ENCODE peak calls at places on chromosome 11, in five cellular contexts. V, K, U, A and D are unnamed samples. For H3K4me1, the result is how much of the 10 kb centered on the place peaks cover.

GRCh38 chr11:128784059-128784804 is 82.9 kb downstream of the KCNJ1 start:
- DNase-seq in V (no peak), A (no peak), K (no peak), U (no peak), D (no peak)

GRCh38 chr11:59668188-59668949 is 468 bp downstream of the PATL1 start:
- DNase-seq in V (peak), U (peak), A (peak), K (peak), D (peak)

GRCh38 chr11:113904379-113905101 is at the start of gene HTR3B:
- DNase-seq in K (no peak), U (no peak), V (no peak), A (no peak), D (no peak)

GRCh38 chr11:57763568-57763967 is 2.0 kb downstream of the CTNND1 start:
- DNase-seq in V (no peak), U (no peak), A (no peak), K (no peak), D (no peak)

GRCh38 chr11:84890706-84891105 is 736.4 kb downstream of the DLG2 start:
- DNase-seq in K (no peak), V (no peak), A (no peak), U (no peak), D (no peak)

GRCh38 chr11:121553806-121554205 is 101.0 kb upstream of the SORL1-AS1 start:
- DNase-seq in A (no peak), U (peak), K (peak), V (peak), D (no peak)

GRCh38 chr11:2547806-2548205 is 103.0 kb downstream of the KCNQ1 start:
- DNase-seq in A (no peak), K (peak), V (peak), U (no peak), D (no peak)

GRCh38 chr11:1923201-1923956 is 3.9 kb downstream of the TNNT3 start:
- DNase-seq in A (no peak), V (peak), U (no peak), K (no peak), D (no peak)

GRCh38 chr11:2775083-2775625 is 75.4 kb upstream of the KCNQ1OT1 start:
- DNase-seq in U (peak), K (no peak), V (peak), A (peak), D (no peak)

DNA sequence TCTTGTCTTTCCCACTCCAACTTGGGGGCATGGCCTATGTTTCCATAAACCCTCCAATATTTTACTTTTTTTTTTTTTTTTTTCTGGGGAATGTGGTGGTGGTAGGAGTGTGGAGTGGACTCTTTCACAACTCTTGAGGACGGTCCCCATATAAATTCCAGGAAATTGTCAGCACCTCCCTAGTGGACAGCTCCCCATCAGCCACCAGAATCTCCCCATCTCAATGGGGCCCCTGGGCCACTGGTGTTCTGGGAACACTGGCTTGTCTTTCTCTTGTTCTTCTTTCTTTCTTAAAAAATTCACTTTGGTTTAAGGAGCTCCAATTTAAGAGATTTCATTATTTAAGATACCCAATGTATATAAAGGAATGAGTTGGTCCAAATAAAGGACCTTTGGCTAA is 74.1 kb downstream of the ADM start:
- DNase-seq in A (no peak), V (no peak), U (no peak), K (no peak), D (no peak)
- TF ChIP-seq POLR2A in A (no peak), V (no peak), U (no peak), K (no peak), D (no peak)

GRCh38 chr11:9203715-9204311 is 61.3 kb downstream of the DENND5A start:
- DNase-seq in U (no peak), V (no peak), A (no peak), K (no peak), D (no peak)
- TF ChIP-seq CTCF in U (no peak), V (peak), A (no peak), K (peak), D (no peak)

GRCh38 chr11:73380897-73381410 is 4.8 kb downstream of the RELT start:
- DNase-seq in K (no peak), V (no peak), U (no peak), A (no peak), D (no peak)
- H3K4me1 ChIP-seq in K (under half), V (under half), U (under half), A (under half), D (under half)

DNA sequence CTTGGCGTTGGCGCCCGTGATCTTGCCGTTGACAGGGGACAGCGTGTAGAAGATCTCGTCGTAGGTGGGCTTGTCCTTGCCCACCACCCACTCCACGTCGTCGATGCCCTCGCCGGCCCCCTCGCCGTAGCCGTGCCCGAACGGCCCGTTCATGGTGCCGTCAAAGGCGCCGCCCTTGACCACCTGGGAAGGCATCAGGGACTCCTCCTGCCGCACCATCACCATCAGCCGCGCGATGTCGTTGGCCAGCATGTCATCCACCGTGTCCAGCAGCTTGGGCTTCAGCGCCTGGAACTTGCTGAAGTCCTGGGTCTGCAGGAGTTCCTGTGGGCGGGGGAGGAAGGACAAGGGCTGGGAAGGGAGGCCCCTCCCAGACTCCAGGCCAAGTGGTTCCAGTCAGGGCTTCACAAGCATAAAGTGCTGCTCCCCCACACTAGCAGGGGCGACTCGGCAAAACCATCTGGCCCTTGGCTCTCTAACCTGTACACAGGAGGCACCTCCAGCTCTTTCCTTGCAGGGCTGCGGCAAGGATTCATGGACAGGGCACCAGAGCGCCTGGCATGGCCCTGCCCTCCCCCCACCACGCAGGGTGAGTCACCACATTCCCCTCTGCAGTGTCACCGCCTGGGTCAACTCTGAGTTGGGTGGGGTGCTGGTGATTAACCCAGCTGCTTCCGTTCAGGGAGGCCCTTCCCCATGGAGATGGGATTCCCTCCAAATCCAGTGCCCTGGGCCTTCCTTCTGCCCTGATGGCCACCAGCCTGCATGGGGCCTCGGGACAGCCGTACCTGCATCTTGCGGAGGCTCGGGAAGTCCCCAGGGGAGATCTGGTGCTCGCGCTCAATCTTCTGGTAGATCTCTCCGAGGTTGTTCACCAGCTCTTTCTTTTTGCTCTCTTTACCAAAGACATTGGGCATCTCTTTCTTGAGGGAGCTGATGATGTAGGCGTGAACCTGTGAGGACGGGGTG is 10.4 kb upstream of the CDC42BPG start:
- DNase-seq in V (no peak), A (peak), U (peak), K (peak), D (no peak)
- TF ChIP-seq POLR2A in V (no peak), A (no peak), U (no peak), K (peak), D (no peak)

DNA sequence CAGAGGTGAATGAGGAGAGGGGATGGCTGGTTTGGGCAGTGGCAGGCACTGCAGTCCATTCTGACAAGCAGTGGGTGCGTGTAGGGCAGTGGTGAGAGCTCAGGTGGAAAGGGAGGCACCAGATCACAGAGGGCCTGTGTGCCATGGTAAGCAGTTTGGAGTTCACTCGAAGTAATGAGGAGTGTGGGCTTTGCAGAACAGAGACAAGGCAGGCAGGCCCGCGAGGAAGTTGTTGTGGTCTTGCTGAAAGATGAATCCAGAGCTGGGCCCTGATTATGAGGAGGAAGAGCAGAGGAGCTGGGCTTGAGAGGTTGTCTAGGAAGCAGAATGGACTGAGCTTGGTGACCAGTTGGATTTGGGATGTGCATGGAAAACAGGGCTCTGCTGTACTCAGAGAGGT is 1.6 kb upstream of the DNAJB13 start:
- DNase-seq in K (no peak), V (peak), A (no peak), U (no peak), D (no peak)
- TF ChIP-seq CTCF in K (no peak), V (no peak), A (no peak), U (no peak), D (no peak)

DNA sequence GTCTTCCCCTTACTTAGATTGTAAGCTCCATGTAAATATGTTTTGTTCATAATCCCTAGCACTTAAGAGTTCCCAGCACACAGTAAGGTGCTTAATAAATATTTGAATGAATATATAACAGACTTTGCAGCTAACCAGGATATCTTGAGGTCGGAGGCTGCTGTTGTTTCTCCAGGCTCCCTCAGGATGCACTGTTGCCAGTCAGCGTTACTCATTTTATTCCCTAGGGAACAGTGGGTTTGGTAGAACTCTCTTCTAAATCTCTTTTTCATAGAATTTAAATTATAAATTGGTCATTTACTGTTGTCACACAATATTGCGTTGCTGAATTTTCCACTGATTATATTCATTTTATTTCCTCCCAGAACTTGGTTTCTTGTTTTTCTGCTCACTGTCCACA is 995 bp upstream of the CAPRIN1 start:
- DNase-seq in K (no peak), V (no peak), A (no peak), U (no peak), D (no peak)
- H3K4me1 ChIP-seq in K (under half), V (under half), A (under half), U (under half), D (under half)